ENCODE peak calls at places on chromosomes 16 and 17, in four cellular contexts. S is left colon, Y is Caco-2, X is NCI-H2081. J is an unnamed sample.

GRCh38 chr16:86982912-86983311 is 334.3 kb downstream of the C16orf95 start:
- DNase-seq in X (no peak), Y (no peak), S (no peak), J (no peak)

GRCh38 chr17:40291311-40291710 is 3.6 kb downstream of the CDC6 start:
- DNase-seq in X (no peak), Y (no peak), S (no peak), J (no peak)

GRCh38 chr16:50699345-50700159 is 6.1 kb downstream of the NOD2 start:
- DNase-seq in S (no peak), X (no peak), Y (no peak), J (no peak)

GRCh38 chr16:13936596-13937081 is 16.7 kb downstream of the ERCC4 start:
- DNase-seq in X (no peak), Y (no peak), S (no peak), J (no peak)

GRCh38 chr17:78241277-78242023 is 10.0 kb downstream of the TMEM235 start:
- DNase-seq in Y (peak; percentile 82), X (peak; percentile 14), S (no peak), J (no peak)

GRCh38 chr17:6831662-6832263 is at the start of gene TEKT1:
- DNase-seq in Y (peak; percentile 79), S (peak; percentile 60), X (no peak), J (peak; percentile 56)

GRCh38 chr17:31508310-31509094 is 117.0 kb downstream of the RAB11FIP4 start:
- DNase-seq in Y (peak; percentile 54), S (no peak), X (no peak), J (no peak)

GRCh38 chr16:67243481-67243880 is 3.8 kb downstream of the FHOD1 start:
- DNase-seq in S (no peak), Y (no peak), X (no peak), J (no peak)

GRCh38 chr17:64994281-64994680 is 62.3 kb downstream of the GNA13 start:
- DNase-seq in S (no peak), Y (no peak), X (no peak), J (no peak)

J was measured in NCI-H2227 treated with DMSO at 0.1 percent for 48 hours.